ENCODE peak calls at places on chromosomes 2 and 18, in eight cellular contexts. I is coronary artery, Q is GM10248, Y is cardiac muscle cell, B is brain microvascular endothelial cell, O is glutamatergic neuron, C is AG09309, D is H1. E is an unnamed sample.
A peak's percentile ranks its signal among the peaks of the same experiment; 100 is the strongest.

GRCh38 chr2:203579131-203579643 is 44.1 kb upstream of the RAPH1 start:
- DNase-seq in Y (peak; percentile 54), C (no peak), D (no peak), B (peak; percentile 71), I (no peak), O (no peak), Q (peak; percentile 28), E (peak; percentile 70)

GRCh38 chr2:96156011-96156820 is 11.0 kb upstream of the DUSP2 start:
- DNase-seq in O (no peak), I (no peak), B (no peak), Q (peak; percentile 39), Y (no peak), C (no peak), D (no peak), E (no peak)

GRCh38 chr18:46156124-46156745 is 52.0 kb downstream of the HAUS1 start:
- DNase-seq in C (no peak), Y (no peak), B (no peak), I (no peak), Q (no peak), O (no peak), D (no peak), E (no peak)

GRCh38 chr2:235215248-235215647 is 263.4 kb downstream of the SH3BP4 start:
- DNase-seq in I (no peak), Y (no peak), C (no peak), Q (no peak), B (no peak), O (no peak), D (no peak), E (no peak)

GRCh38 chr2:70947556-70948184 is 12.0 kb downstream of the ATP6V1B1 start:
- DNase-seq in D (no peak), O (no peak), Y (peak; percentile 58), B (peak; percentile 68), C (no peak), Q (no peak), I (peak; percentile 56), E (no peak)

GRCh38 chr2:70403267-70404053 is 101.6 kb upstream of the FAM136A start:
- DNase-seq in O (no peak), C (no peak), Q (no peak), B (no peak), Y (no peak), D (no peak), I (no peak), E (no peak)

GRCh38 chr18:67771271-67771670 is 254.8 kb upstream of the DSEL start:
- DNase-seq in Y (peak; percentile 53), D (no peak), Q (no peak), O (no peak), I (no peak), B (peak; percentile 29), C (no peak), E (no peak)

GRCh38 chr18:61822879-61823278 is 69.9 kb downstream of the RNF152 start:
- DNase-seq in B (no peak), Q (no peak), D (no peak), C (no peak), O (no peak), Y (no peak), I (no peak), E (no peak)

GRCh38 chr18:10403675-10404074 is 50.8 kb upstream of the APCDD1 start:
- DNase-seq in B (no peak), O (no peak), I (no peak), Q (no peak), D (no peak), Y (peak; percentile 44), C (no peak), E (no peak)

GRCh38 chr18:54684786-54685185 is 93.7 kb downstream of the DYNAP start:
- DNase-seq in D (no peak), Y (peak; percentile 73), O (peak; percentile 38), C (peak; percentile 20), B (peak; percentile 66), Q (no peak), I (no peak), E (no peak)

GRCh38 chr2:27727257-27727656 is 44.3 kb upstream of the MRPL33 start:
- DNase-seq in O (no peak), C (no peak), B (no peak), I (no peak), Y (peak; percentile 25), Q (no peak), D (no peak), E (no peak)

GRCh38 chr2:181264016-181264415 is 193.2 kb upstream of the ITGA4 start:
- DNase-seq in I (no peak), Y (no peak), C (no peak), O (no peak), Q (no peak), B (peak; percentile 1), D (no peak), E (no peak)

GRCh38 chr2:10057231-10058107 is 14.1 kb downstream of the KLF11 start:
- DNase-seq in D (peak; percentile 80), Y (peak; percentile 89), I (no peak), Q (peak; percentile 65), C (peak; percentile 24), B (peak; percentile 60), O (peak; percentile 63), E (no peak)

GRCh38 chr2:234047361-234047760 is 3.1 kb upstream of the SPP2 start:
- DNase-seq in Q (no peak), B (no peak), I (no peak), D (no peak), Y (no peak), O (no peak), C (no peak), E (no peak)

GRCh38 chr2:181586569-181587076 is 70.3 kb downstream of the CERKL start:
- DNase-seq in Q (peak; percentile 26), Y (no peak), D (no peak), C (no peak), B (no peak), I (no peak), O (peak; percentile 50), E (peak; percentile 31)

GRCh38 chr18:47254341-47254939 is 3.0 kb upstream of the SKOR2 start:
- DNase-seq in Y (peak; percentile 64), B (peak; percentile 35), O (no peak), Q (peak; percentile 41), C (no peak), D (no peak), I (no peak), E (no peak)

GRCh38 chr2:20113986-20114938 is 62.8 kb upstream of the LAPTM4A start:
- DNase-seq in C (no peak), B (no peak), O (no peak), D (no peak), I (no peak), Y (no peak), Q (no peak), E (no peak)

GRCh38 chr2:213934560-213934959 is 476.3 kb upstream of the VWC2L start:
- DNase-seq in O (no peak), Q (peak; percentile 56), I (no peak), C (peak; percentile 5), B (peak; percentile 42), D (no peak), Y (peak; percentile 16), E (peak; percentile 31)

GRCh38 chr2:10012963-10013461 is 30.3 kb upstream of the KLF11 start:
- DNase-seq in I (no peak), C (no peak), O (no peak), B (no peak), Q (no peak), D (no peak), Y (no peak), E (no peak)

GRCh38 chr2:99881901-99882591 is 260.3 kb downstream of the AFF3 start:
- DNase-seq in B (peak; percentile 92), Y (peak; percentile 71), Q (no peak), D (no peak), O (peak; percentile 45), C (peak; percentile 78), I (no peak), E (no peak)
- TF ChIP-seq CTCF in B (no peak), Y (no peak), Q (no peak), D (no peak), O (no peak), C (no peak), I (no peak), E (no peak)

GRCh38 chr18:25351773-25352628 is at the start of gene ZNF521:
- DNase-seq in Q (peak; percentile 76), B (peak; percentile 77), C (peak; percentile 52), O (peak; percentile 88), Y (peak; percentile 92), I (peak; percentile 85), D (peak; percentile 46), E (no peak)

GRCh38 chr18:25350561-25351201 is 1.3 kb downstream of the ZNF521 start:
- DNase-seq in D (no peak), B (peak; percentile 9), O (peak; percentile 47), Q (peak; percentile 55), I (no peak), Y (peak; percentile 65), C (no peak), E (peak; percentile 12)

GRCh38 chr18:25351280-25351772 is 640 bp downstream of the ZNF521 start:
- DNase-seq in D (no peak), B (no peak), Q (no peak), O (no peak), Y (no peak), C (no peak), I (no peak), E (no peak)

GRCh38 chr18:25353080-25353479 is 1.1 kb upstream of the ZNF521 start:
- DNase-seq in I (no peak), Y (no peak), O (no peak), B (no peak), D (no peak), C (no peak), Q (no peak), E (no peak)

DNA sequence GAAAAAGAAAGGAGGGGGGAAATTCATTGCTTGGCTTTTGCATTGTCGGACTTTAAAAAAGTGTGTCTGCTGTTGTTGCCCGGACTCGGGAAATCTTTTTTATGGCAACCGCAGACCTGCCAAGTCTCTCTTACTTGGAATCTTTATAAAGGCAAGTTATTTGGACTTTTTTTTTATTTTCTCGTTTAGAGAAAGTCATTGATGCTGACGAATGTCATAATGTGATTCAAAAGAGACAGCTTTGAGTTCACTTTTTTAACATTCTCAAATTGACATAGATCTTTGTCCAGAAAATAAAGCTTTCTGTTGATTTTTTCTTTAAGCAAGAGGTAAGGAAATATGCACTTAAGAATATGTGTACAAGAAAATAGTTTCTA is 651 bp upstream of the ZNF521 start:
- DNase-seq in Q (no peak), I (no peak), D (no peak), C (no peak), Y (no peak), B (no peak), O (no peak), E (no peak)
- TF ChIP-seq CTCF in Q (no peak), I (no peak), D (no peak), C (no peak), Y (peak; percentile 4), B (no peak), O (no peak), E (no peak)

DNA sequence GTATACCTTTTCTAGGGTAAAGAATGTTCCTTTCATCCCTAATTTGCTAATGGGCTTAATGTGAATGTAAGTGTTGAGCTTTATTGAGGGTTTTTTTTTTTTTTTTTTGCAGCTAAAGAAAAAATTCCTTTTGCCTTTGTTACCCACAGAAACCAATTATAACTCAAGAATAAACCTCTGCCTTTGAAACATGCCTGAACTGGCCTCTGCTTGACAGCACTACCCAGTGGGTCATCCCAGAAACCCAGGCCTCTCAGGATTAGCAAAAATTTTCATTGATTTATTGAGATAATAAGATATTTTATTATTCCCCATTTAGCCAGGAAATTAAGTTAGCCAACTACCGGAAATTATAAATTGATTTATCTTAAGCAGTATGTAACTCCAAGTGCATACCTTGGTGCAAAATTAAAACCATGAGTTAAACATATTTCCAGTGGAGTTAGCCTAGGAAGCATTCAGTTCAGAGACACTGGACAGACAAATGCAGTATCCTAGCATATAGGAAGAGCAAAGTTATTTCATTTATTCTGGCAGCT is 67.0 kb upstream of the RASGRP3 start:
- DNase-seq in Y (no peak), D (no peak), B (no peak), O (no peak), C (no peak), I (no peak), Q (no peak), E (no peak)
- TF ChIP-seq CTCF in Y (no peak), D (no peak), B (no peak), O (no peak), C (no peak), I (no peak), Q (no peak), E (no peak)

GRCh38 chr2:208939852-208940251 is 484.0 kb upstream of the MAP2 start:
- DNase-seq in O (no peak), C (no peak), I (no peak), Q (no peak), Y (no peak), B (no peak), D (no peak), E (no peak)
- TF ChIP-seq CTCF in O (no peak), C (no peak), I (no peak), Q (no peak), Y (no peak), B (no peak), D (no peak), E (no peak)